ENCODE peak calls at places on chromosomes 13 and 19, in six cellular contexts. L is IMR-90, T is neuronal stem cell, Q is H9, H is H1, B is mesenchymal stem cell. R is an unnamed sample.

GRCh38 chr19:47663911-47664771 is 49.1 kb upstream of the EHD2 start:
- DNase-seq in H (no peak), Q (no peak), T (no peak), L (peak; percentile 99), B (peak; percentile 99), R (peak; percentile 86)

GRCh38 chr13:26965976-26966375 is 205.4 kb upstream of the GPR12 start:
- DNase-seq in B (no peak), H (no peak), Q (no peak), L (peak; percentile 93), T (no peak), R (no peak)

GRCh38 chr13:108895220-108895704 is 265.9 kb downstream of the MYO16 start:
- DNase-seq in T (peak; percentile 6), H (no peak), Q (no peak), L (peak; percentile 69), B (peak; percentile 59), R (peak; percentile 43)

GRCh38 chr19:41795031-41795461 is 1.3 kb upstream of the CEACAM3 start:
- DNase-seq in H (peak; percentile 3), T (peak; percentile 30), L (peak; percentile 16), B (peak; percentile 27), Q (peak; percentile 65), R (peak; percentile 57)

GRCh38 chr13:20404488-20405222 is 121.0 kb downstream of the CRYL1 start:
- DNase-seq in Q (no peak), B (no peak), T (no peak), H (no peak), L (no peak), R (no peak)

GRCh38 chr19:41308450-41309224 is 1.3 kb upstream of the CCDC97 start:
- DNase-seq in B (peak; percentile 94), H (peak; percentile 86), T (peak; percentile 93), Q (peak; percentile 93), L (peak; percentile 86), R (peak; percentile 96)

GRCh38 chr19:4870025-4870700 is 2.7 kb upstream of the PLIN3 start:
- DNase-seq in L (peak; percentile 92), B (peak; percentile 97), H (peak; percentile 49), Q (peak; percentile 81), T (no peak), R (peak; percentile 93)

GRCh38 chr19:14081797-14082674 is 3.5 kb downstream of the C19orf67 start:
- DNase-seq in Q (no peak), B (no peak), L (peak; percentile 27), T (no peak), H (no peak), R (no peak)

GRCh38 chr13:30169442-30169841 is 137.9 kb downstream of the KATNAL1 start:
- DNase-seq in B (peak; percentile 52), H (no peak), Q (no peak), L (no peak), T (no peak), R (no peak)

GRCh38 chr19:56113071-56113632 is 7.9 kb downstream of the ZNF787 start:
- DNase-seq in Q (no peak), L (no peak), H (no peak), B (no peak), T (no peak), R (no peak)

GRCh38 chr13:105083986-105084385 is 1451.5 kb downstream of the EFNB2 start:
- DNase-seq in L (no peak), Q (no peak), H (no peak), B (no peak), T (no peak), R (no peak)

GRCh38 chr19:14553939-14554243 is 18.0 kb downstream of the NDUFB7 start:
- DNase-seq in H (no peak), T (no peak), Q (no peak), L (no peak), B (no peak), R (no peak)

GRCh38 chr19:17118957-17119356 is 43.4 kb downstream of the MYO9B start:
- DNase-seq in L (no peak), B (no peak), H (no peak), T (no peak), Q (no peak), R (no peak)
- H3K18ac ChIP-seq in L (no peak overlapping the region), B (no peak overlapping the region), H (no peak overlapping the region), T (no peak overlapping the region), Q (no peak overlapping the region), R (no peak overlapping the region)

GRCh38 chr19:35128398-35129057 is 6.3 kb downstream of the LGI4 start:
- DNase-seq in T (no peak), B (no peak), H (no peak), Q (no peak), L (no peak), R (no peak)
- H2BK15ac ChIP-seq in T (no peak overlapping the region), B (no peak overlapping the region), H (no peak overlapping the region), Q (no peak overlapping the region), L (no peak overlapping the region), R (no peak overlapping the region)

GRCh38 chr19:38975214-38975860 is at the start of gene FBXO17:
- DNase-seq in T (peak; percentile 50), Q (peak; percentile 67), H (no peak), B (peak; percentile 72), L (peak; percentile 63), R (peak; percentile 72)
- H3K18ac ChIP-seq in T (peak within 1 kb of the TSS; percentile 96), Q (peak within 1 kb of the TSS; percentile 57), H (peak within 1 kb of the TSS; percentile 94), B (peak within 1 kb of the TSS; percentile 88), L (peak within 1 kb of the TSS; percentile 30), R (peak within 1 kb of the TSS; percentile 99)

GRCh38 chr13:107275945-107276614 is 708.1 kb upstream of the ARGLU1 start:
- DNase-seq in L (no peak), Q (no peak), B (peak; percentile 33), T (no peak), H (no peak), R (no peak)
- H2BK15ac ChIP-seq in L (peak overlapping the region; percentile 63), Q (no peak overlapping the region), B (peak overlapping the region; percentile 5), T (no peak overlapping the region), H (no peak overlapping the region), R (no peak overlapping the region)

GRCh38 chr19:58555920-58556632 is 1.2 kb upstream of the CHMP2A start:
- DNase-seq in H (no peak), B (no peak), T (no peak), L (no peak), Q (no peak), R (no peak)

GRCh38 chr19:58555369-58555885 is 522 bp upstream of the CHMP2A start:
- DNase-seq in T (no peak), H (no peak), B (no peak), L (no peak), Q (no peak), R (no peak)

GRCh38 chr19:58556633-58557252 is 1.7 kb downstream of the UBE2M start:
- DNase-seq in T (no peak), B (no peak), Q (no peak), L (no peak), H (no peak), R (no peak)

GRCh38 chr19:58553799-58554493 is 959 bp downstream of the CHMP2A start:
- DNase-seq in B (no peak), L (no peak), H (no peak), Q (no peak), T (no peak), R (no peak)

DNA sequence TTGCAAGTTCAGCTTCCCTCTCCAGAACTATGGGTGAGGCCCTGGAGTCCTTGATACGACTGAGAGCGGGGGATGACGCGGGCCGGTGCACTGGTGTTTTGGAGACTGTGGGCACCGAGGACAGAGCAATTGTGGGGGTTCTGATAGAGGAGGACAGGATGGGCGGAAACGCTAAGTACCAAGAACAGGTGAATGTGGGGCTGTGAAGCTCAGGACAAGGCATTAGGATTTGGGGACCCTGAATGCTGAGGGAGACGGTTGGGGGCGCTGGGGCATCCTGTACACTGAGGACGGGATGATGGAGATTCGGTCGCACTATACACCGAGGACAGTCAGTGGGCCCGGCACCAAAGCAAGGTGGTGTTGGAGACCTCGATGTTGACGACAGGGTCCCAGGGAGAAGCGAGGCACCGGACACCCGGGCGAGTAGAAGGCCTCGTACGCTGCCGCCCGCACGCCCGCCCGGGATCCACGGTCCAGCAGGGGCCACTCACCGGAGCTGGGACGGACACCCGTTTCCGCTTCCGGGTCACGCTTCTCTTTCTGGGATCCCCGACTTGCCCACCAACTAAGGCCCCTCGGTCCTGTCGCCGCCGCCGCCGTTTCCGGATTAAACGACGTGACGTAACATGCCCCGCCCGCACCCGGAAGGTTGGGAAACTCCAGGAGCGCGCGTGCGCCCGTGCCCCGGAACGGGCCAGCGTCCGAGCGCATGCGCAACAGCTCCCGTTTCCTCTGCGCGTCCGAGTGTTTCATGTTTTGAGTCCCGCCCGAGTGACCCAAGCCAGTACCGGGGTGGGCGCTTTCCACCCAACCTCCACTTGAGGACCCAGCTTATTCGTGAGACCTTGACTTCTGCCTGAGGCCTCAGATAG is at the start of gene CHMP2A:
- DNase-seq in Q (peak; percentile 99), T (peak; percentile 97), H (peak; percentile 88), B (peak; percentile 97), L (peak; percentile 95), R (peak; percentile 98)
- H3K18ac ChIP-seq in Q (peak within 1 kb of the TSS; percentile 36), T (peak within 1 kb of the TSS; percentile 92), H (peak within 1 kb of the TSS; percentile 92), B (peak within 1 kb of the TSS; percentile 88), L (peak within 1 kb of the TSS; percentile 30), R (no peak within 1 kb of the TSS)

DNA sequence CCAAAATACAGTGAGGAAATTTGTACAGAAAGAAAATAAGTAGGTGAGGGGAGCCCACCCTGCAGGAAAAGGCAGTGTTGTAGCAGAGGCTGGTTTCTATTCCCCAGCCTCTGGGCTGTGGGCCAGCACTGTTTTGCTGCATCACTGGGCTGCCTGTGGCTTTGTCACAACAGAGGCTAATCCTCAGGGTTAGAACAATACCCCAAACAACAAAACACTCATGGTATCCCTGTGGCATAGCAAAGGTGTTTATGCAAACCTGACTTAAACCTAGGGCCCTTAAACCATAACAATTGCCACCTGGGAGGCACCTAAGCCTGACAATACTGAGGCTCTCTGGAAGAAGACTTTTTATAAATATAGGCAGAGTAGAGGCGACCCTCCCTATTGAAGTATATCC is 314.7 kb downstream of the OLFM4 start:
- DNase-seq in B (no peak), T (peak; percentile 45), Q (peak; percentile 79), H (peak; percentile 34), L (no peak), R (peak; percentile 83)
- H2BK15ac ChIP-seq in B (no peak overlapping the region), T (no peak overlapping the region), Q (no peak overlapping the region), H (no peak overlapping the region), L (no peak overlapping the region), R (no peak overlapping the region)

GRCh38 chr19:3784607-3785463 is 1.3 kb downstream of the MATK start:
- DNase-seq in Q (peak; percentile 27), B (no peak), H (no peak), L (no peak), T (no peak), R (peak; percentile 18)
- H3K18ac ChIP-seq in Q (no peak overlapping the region), B (no peak overlapping the region), H (peak overlapping the region; percentile 0), L (no peak overlapping the region), T (peak overlapping the region; percentile 27), R (no peak overlapping the region)

GRCh38 chr19:57788114-57788692 is 18.7 kb downstream of the ZNF586 start:
- DNase-seq in Q (no peak), T (no peak), B (no peak), H (no peak), L (no peak), R (no peak)
- H2BK15ac ChIP-seq in Q (no peak overlapping the region), T (no peak overlapping the region), B (no peak overlapping the region), H (no peak overlapping the region), L (no peak overlapping the region), R (no peak overlapping the region)

R was measured in mesendoderm.